ENCODE peak calls at places on chromosomes 7 and 10, in ten cellular contexts. One of them, this sample, is unnamed.

GRCh38 chr7:23235688-23236280 is 10.8 kb upstream of the GPNMB start:
- DNase-seq in A549: peak
- DNase-seq in transverse colon: no peak
- DNase-seq in lower leg skin: peak
- DNase-seq in IMR-90: peak
- DNase-seq in right lobe of liver: no peak
- DNase-seq in tibial nerve: peak
- DNase-seq in HCT116: peak
- DNase-seq in adrenal gland: peak
- DNase-seq in endothelial cell of umbilical vein: no peak
- DNase-seq in this sample: peak

GRCh38 chr7:82477733-82478515 is 34.3 kb upstream of the CACNA2D1 start:
- DNase-seq in A549: no peak
- DNase-seq in transverse colon: no peak
- DNase-seq in lower leg skin: no peak
- DNase-seq in IMR-90: no peak
- DNase-seq in right lobe of liver: no peak
- DNase-seq in tibial nerve: no peak
- DNase-seq in HCT116: no peak
- DNase-seq in adrenal gland: no peak
- DNase-seq in endothelial cell of umbilical vein: no peak
- DNase-seq in this sample: no peak

GRCh38 chr10:97399843-97400545 is 1.1 kb downstream of the RRP12 start:
- DNase-seq in A549: peak
- DNase-seq in transverse colon: peak
- DNase-seq in lower leg skin: no peak
- DNase-seq in IMR-90: peak
- DNase-seq in right lobe of liver: no peak
- DNase-seq in tibial nerve: no peak
- DNase-seq in HCT116: peak
- DNase-seq in adrenal gland: peak
- DNase-seq in endothelial cell of umbilical vein: peak
- DNase-seq in this sample: no peak

GRCh38 chr7:47792521-47793121 is 155.6 kb downstream of the PKD1L1 start:
- DNase-seq in A549: peak
- DNase-seq in transverse colon: no peak
- DNase-seq in lower leg skin: no peak
- DNase-seq in IMR-90: no peak
- DNase-seq in right lobe of liver: no peak
- DNase-seq in tibial nerve: no peak
- DNase-seq in HCT116: peak
- DNase-seq in adrenal gland: no peak
- DNase-seq in endothelial cell of umbilical vein: peak
- DNase-seq in this sample: no peak

GRCh38 chr10:42734537-42734936 is 48.1 kb upstream of the BMS1 start:
- DNase-seq in A549: no peak
- DNase-seq in transverse colon: no peak
- DNase-seq in lower leg skin: no peak
- DNase-seq in IMR-90: no peak
- DNase-seq in right lobe of liver: no peak
- DNase-seq in tibial nerve: no peak
- DNase-seq in HCT116: no peak
- DNase-seq in adrenal gland: peak
- DNase-seq in endothelial cell of umbilical vein: no peak
- DNase-seq in this sample: no peak

GRCh38 chr10:11511325-11511724 is 100.1 kb downstream of the USP6NL start:
- DNase-seq in A549: no peak
- DNase-seq in transverse colon: no peak
- DNase-seq in lower leg skin: no peak
- DNase-seq in IMR-90: no peak
- DNase-seq in right lobe of liver: no peak
- DNase-seq in tibial nerve: no peak
- DNase-seq in HCT116: no peak
- DNase-seq in adrenal gland: no peak
- DNase-seq in endothelial cell of umbilical vein: no peak
- DNase-seq in this sample: no peak

GRCh38 chr7:36158321-36158605 is 5.2 kb downstream of the EEPD1 start:
- DNase-seq in A549: no peak
- DNase-seq in transverse colon: no peak
- DNase-seq in lower leg skin: no peak
- DNase-seq in IMR-90: no peak
- DNase-seq in right lobe of liver: no peak
- DNase-seq in tibial nerve: no peak
- DNase-seq in HCT116: no peak
- DNase-seq in adrenal gland: no peak
- DNase-seq in endothelial cell of umbilical vein: no peak
- DNase-seq in this sample: no peak

GRCh38 chr7:148543302-148543701 is 47.3 kb upstream of the C7orf33 start:
- DNase-seq in A549: no peak
- DNase-seq in transverse colon: no peak
- DNase-seq in lower leg skin: no peak
- DNase-seq in IMR-90: no peak
- DNase-seq in right lobe of liver: no peak
- DNase-seq in tibial nerve: no peak
- DNase-seq in HCT116: no peak
- DNase-seq in adrenal gland: no peak
- DNase-seq in endothelial cell of umbilical vein: no peak
- DNase-seq in this sample: no peak

GRCh38 chr7:106010331-106010730 is 47.3 kb downstream of the CDHR3 start:
- DNase-seq in A549: no peak
- DNase-seq in transverse colon: no peak
- DNase-seq in lower leg skin: no peak
- DNase-seq in IMR-90: no peak
- DNase-seq in right lobe of liver: no peak
- DNase-seq in tibial nerve: no peak
- DNase-seq in HCT116: no peak
- DNase-seq in adrenal gland: no peak
- DNase-seq in endothelial cell of umbilical vein: no peak
- DNase-seq in this sample: no peak

GRCh38 chr7:106012184-106012583 is 49.1 kb downstream of the CDHR3 start:
- DNase-seq in A549: no peak
- DNase-seq in transverse colon: no peak
- DNase-seq in lower leg skin: no peak
- DNase-seq in IMR-90: no peak
- DNase-seq in right lobe of liver: no peak
- DNase-seq in tibial nerve: no peak
- DNase-seq in HCT116: no peak
- DNase-seq in adrenal gland: no peak
- DNase-seq in endothelial cell of umbilical vein: no peak
- DNase-seq in this sample: no peak

GRCh38 chr7:106010866-106011265 is 47.8 kb downstream of the CDHR3 start:
- DNase-seq in A549: no peak
- DNase-seq in transverse colon: no peak
- DNase-seq in lower leg skin: no peak
- DNase-seq in IMR-90: peak
- DNase-seq in right lobe of liver: no peak
- DNase-seq in tibial nerve: no peak
- DNase-seq in HCT116: no peak
- DNase-seq in adrenal gland: no peak
- DNase-seq in endothelial cell of umbilical vein: no peak
- DNase-seq in this sample: no peak

GRCh38 chr7:106006906-106007305 is 43.8 kb downstream of the CDHR3 start:
- DNase-seq in A549: no peak
- DNase-seq in transverse colon: no peak
- DNase-seq in lower leg skin: no peak
- DNase-seq in IMR-90: no peak
- DNase-seq in right lobe of liver: no peak
- DNase-seq in tibial nerve: no peak
- DNase-seq in HCT116: no peak
- DNase-seq in adrenal gland: no peak
- DNase-seq in endothelial cell of umbilical vein: no peak
- DNase-seq in this sample: no peak

GRCh38 chr7:106009511-106010226 is 46.6 kb downstream of the CDHR3 start:
- DNase-seq in A549: peak
- DNase-seq in transverse colon: peak
- DNase-seq in lower leg skin: peak
- DNase-seq in IMR-90: peak
- DNase-seq in right lobe of liver: peak
- DNase-seq in tibial nerve: peak
- DNase-seq in HCT116: peak
- DNase-seq in adrenal gland: peak
- DNase-seq in endothelial cell of umbilical vein: peak
- DNase-seq in this sample: peak
- H3K4me3 ChIP-seq in A549: no peak
- H3K4me3 ChIP-seq in transverse colon: no peak
- H3K4me3 ChIP-seq in lower leg skin: no peak
- H3K4me3 ChIP-seq in IMR-90: no peak
- H3K4me3 ChIP-seq in right lobe of liver: no peak
- H3K4me3 ChIP-seq in tibial nerve: no peak
- H3K4me3 ChIP-seq in HCT116: no peak
- H3K4me3 ChIP-seq in adrenal gland: peak
- H3K4me3 ChIP-seq in endothelial cell of umbilical vein: no peak
- H3K4me3 ChIP-seq in this sample: no peak

GRCh38 chr10:79075418-79075817 is 6.7 kb downstream of the ZMIZ1 start:
- DNase-seq in A549: no peak
- DNase-seq in transverse colon: no peak
- DNase-seq in lower leg skin: no peak
- DNase-seq in IMR-90: no peak
- DNase-seq in right lobe of liver: no peak
- DNase-seq in tibial nerve: no peak
- DNase-seq in HCT116: no peak
- DNase-seq in adrenal gland: no peak
- DNase-seq in endothelial cell of umbilical vein: no peak
- DNase-seq in this sample: no peak

GRCh38 chr10:79072994-79073654 is 4.4 kb downstream of the ZMIZ1 start:
- DNase-seq in A549: no peak
- DNase-seq in transverse colon: no peak
- DNase-seq in lower leg skin: no peak
- DNase-seq in IMR-90: no peak
- DNase-seq in right lobe of liver: no peak
- DNase-seq in tibial nerve: no peak
- DNase-seq in HCT116: no peak
- DNase-seq in adrenal gland: no peak
- DNase-seq in endothelial cell of umbilical vein: no peak
- DNase-seq in this sample: no peak

GRCh38 chr10:79073784-79074432 is 5.1 kb downstream of the ZMIZ1 start:
- DNase-seq in A549: no peak
- DNase-seq in transverse colon: peak
- DNase-seq in lower leg skin: no peak
- DNase-seq in IMR-90: peak
- DNase-seq in right lobe of liver: peak
- DNase-seq in tibial nerve: no peak
- DNase-seq in HCT116: no peak
- DNase-seq in adrenal gland: peak
- DNase-seq in endothelial cell of umbilical vein: peak
- DNase-seq in this sample: peak

GRCh38 chr10:79072041-79072441 is 3.3 kb downstream of the ZMIZ1 start:
- DNase-seq in A549: no peak
- DNase-seq in transverse colon: no peak
- DNase-seq in lower leg skin: no peak
- DNase-seq in IMR-90: peak
- DNase-seq in right lobe of liver: no peak
- DNase-seq in tibial nerve: no peak
- DNase-seq in HCT116: no peak
- DNase-seq in adrenal gland: no peak
- DNase-seq in endothelial cell of umbilical vein: peak
- DNase-seq in this sample: no peak

DNA sequence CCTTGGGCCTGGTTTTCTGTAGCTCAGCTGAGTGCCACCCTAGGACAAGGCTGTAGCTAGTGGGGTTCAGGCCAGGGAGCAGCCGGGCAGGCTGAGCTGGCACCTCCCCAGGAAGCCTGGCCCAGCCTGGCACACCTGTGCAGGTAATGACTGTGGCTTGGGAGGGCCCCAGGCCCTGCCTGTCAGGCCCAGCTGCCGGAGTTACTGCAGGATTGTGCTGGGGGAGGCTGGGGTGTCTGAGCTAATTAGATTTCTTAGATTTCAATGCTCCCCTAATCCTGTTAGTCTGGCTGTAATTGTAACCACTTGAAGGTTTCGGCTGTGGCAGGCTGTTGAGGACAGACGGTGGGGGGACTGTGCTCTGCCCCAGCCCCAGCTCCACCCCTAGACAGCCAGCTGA is 6.0 kb downstream of the ZMIZ1 start:
- DNase-seq in A549: no peak
- DNase-seq in transverse colon: peak
- DNase-seq in lower leg skin: no peak
- DNase-seq in IMR-90: no peak
- DNase-seq in right lobe of liver: no peak
- DNase-seq in tibial nerve: no peak
- DNase-seq in HCT116: no peak
- DNase-seq in adrenal gland: no peak
- DNase-seq in endothelial cell of umbilical vein: no peak
- DNase-seq in this sample: no peak
- TF ChIP-seq POLR2A in A549: no peak
- TF ChIP-seq POLR2A in transverse colon: peak
- TF ChIP-seq POLR2A in lower leg skin: no peak
- TF ChIP-seq POLR2A in IMR-90: no peak
- TF ChIP-seq POLR2A in right lobe of liver: no peak
- TF ChIP-seq POLR2A in tibial nerve: no peak
- TF ChIP-seq POLR2A in HCT116: no peak
- TF ChIP-seq POLR2A in adrenal gland: no peak
- TF ChIP-seq POLR2A in endothelial cell of umbilical vein: no peak
- TF ChIP-seq POLR2A in this sample: no peak

GRCh38 chr10:124093076-124093773 is at the start of gene CHST15:
- DNase-seq in A549: peak
- DNase-seq in transverse colon: peak
- DNase-seq in lower leg skin: no peak
- DNase-seq in IMR-90: no peak
- DNase-seq in right lobe of liver: peak
- DNase-seq in tibial nerve: no peak
- DNase-seq in HCT116: peak
- DNase-seq in adrenal gland: peak
- DNase-seq in endothelial cell of umbilical vein: peak
- DNase-seq in this sample: peak
- H3K4me3 ChIP-seq in A549: peak
- H3K4me3 ChIP-seq in transverse colon: peak
- H3K4me3 ChIP-seq in lower leg skin: peak
- H3K4me3 ChIP-seq in IMR-90: peak
- H3K4me3 ChIP-seq in right lobe of liver: peak
- H3K4me3 ChIP-seq in tibial nerve: peak
- H3K4me3 ChIP-seq in HCT116: peak
- H3K4me3 ChIP-seq in adrenal gland: peak
- H3K4me3 ChIP-seq in endothelial cell of umbilical vein: peak
- H3K4me3 ChIP-seq in this sample: peak

GRCh38 chr10:99620713-99621453 is 644 bp upstream of the SLC25A28 start:
- DNase-seq in A549: peak
- DNase-seq in transverse colon: peak
- DNase-seq in lower leg skin: peak
- DNase-seq in IMR-90: peak
- DNase-seq in right lobe of liver: peak
- DNase-seq in tibial nerve: peak
- DNase-seq in HCT116: peak
- DNase-seq in adrenal gland: peak
- DNase-seq in endothelial cell of umbilical vein: peak
- DNase-seq in this sample: peak

GRCh38 chr10:99623919-99624318 is 3.7 kb upstream of the SLC25A28 start:
- DNase-seq in A549: no peak
- DNase-seq in transverse colon: no peak
- DNase-seq in lower leg skin: no peak
- DNase-seq in IMR-90: no peak
- DNase-seq in right lobe of liver: no peak
- DNase-seq in tibial nerve: no peak
- DNase-seq in HCT116: no peak
- DNase-seq in adrenal gland: no peak
- DNase-seq in endothelial cell of umbilical vein: no peak
- DNase-seq in this sample: no peak

GRCh38 chr10:99619090-99619800 is 994 bp downstream of the SLC25A28 start:
- DNase-seq in A549: no peak
- DNase-seq in transverse colon: no peak
- DNase-seq in lower leg skin: no peak
- DNase-seq in IMR-90: peak
- DNase-seq in right lobe of liver: no peak
- DNase-seq in tibial nerve: no peak
- DNase-seq in HCT116: no peak
- DNase-seq in adrenal gland: no peak
- DNase-seq in endothelial cell of umbilical vein: peak
- DNase-seq in this sample: no peak

GRCh38 chr10:99619851-99620712 is at the start of gene SLC25A28:
- DNase-seq in A549: peak
- DNase-seq in transverse colon: peak
- DNase-seq in lower leg skin: peak
- DNase-seq in IMR-90: peak
- DNase-seq in right lobe of liver: peak
- DNase-seq in tibial nerve: peak
- DNase-seq in HCT116: peak
- DNase-seq in adrenal gland: peak
- DNase-seq in endothelial cell of umbilical vein: peak
- DNase-seq in this sample: peak

GRCh38 chr10:99621454-99622246 is 1.4 kb upstream of the SLC25A28 start:
- DNase-seq in A549: no peak
- DNase-seq in transverse colon: no peak
- DNase-seq in lower leg skin: no peak
- DNase-seq in IMR-90: no peak
- DNase-seq in right lobe of liver: no peak
- DNase-seq in tibial nerve: no peak
- DNase-seq in HCT116: no peak
- DNase-seq in adrenal gland: no peak
- DNase-seq in endothelial cell of umbilical vein: no peak
- DNase-seq in this sample: no peak
- TF ChIP-seq POLR2A in A549: peak
- TF ChIP-seq POLR2A in transverse colon: peak
- TF ChIP-seq POLR2A in lower leg skin: peak
- TF ChIP-seq POLR2A in IMR-90: no peak
- TF ChIP-seq POLR2A in right lobe of liver: peak
- TF ChIP-seq POLR2A in tibial nerve: peak
- TF ChIP-seq POLR2A in HCT116: peak
- TF ChIP-seq POLR2A in adrenal gland: peak
- TF ChIP-seq POLR2A in endothelial cell of umbilical vein: peak
- TF ChIP-seq POLR2A in this sample: peak

This sample was measured in sigmoid colon.